ENCODE peak calls at places on chromosomes 7 and 10, in eight cellular contexts. T is endodermal cell; Q is RCC 7860; C is HFF-Myc; O is LoVo; E is nephron progenitor cell; V is left colon; P is stimulated activated CD4-positive, alpha-beta T cell treated with anti-CD3 and anti-CD28 coated beads, Interleukin-2, amount 100 ng/mL, for 48 hours. H is an unnamed sample.

GRCh38 chr7:146235210-146235609 is 118.6 kb downstream of the CNTNAP2 start:
- DNase-seq in Q (no peak), T (no peak), V (no peak), E (no peak), O (no peak), P (no peak), C (no peak), H (no peak)

GRCh38 chr7:4851459-4852422 is 10.1 kb downstream of the PAPOLB start:
- DNase-seq in V (no peak), C (no peak), T (no peak), Q (peak; percentile 55), P (no peak), O (peak; percentile 16), E (no peak), H (no peak)

GRCh38 chr10:110725809-110726641 is 81.9 kb downstream of the RBM20 start:
- DNase-seq in V (no peak), O (no peak), P (no peak), Q (no peak), E (peak; percentile 26), T (peak; percentile 66), C (no peak), H (no peak)

GRCh38 chr7:152872061-152872744 is 112.7 kb downstream of the ACTR3B start:
- DNase-seq in O (no peak), V (no peak), C (no peak), Q (no peak), T (peak; percentile 43), E (no peak), P (no peak), H (no peak)

GRCh38 chr10:57657164-57657765 is 610.4 kb downstream of the IPMK start:
- DNase-seq in O (peak; percentile 66), E (peak; percentile 60), Q (peak; percentile 34), P (peak; percentile 17), C (peak; percentile 38), T (peak; percentile 88), V (peak; percentile 23), H (peak; percentile 10)

GRCh38 chr10:11171452-11171851 is 153.8 kb downstream of the CELF2 start:
- DNase-seq in C (no peak), P (no peak), T (no peak), Q (no peak), V (no peak), E (no peak), O (no peak), H (no peak)

GRCh38 chr10:54262726-54263125 is 538.3 kb downstream of the PCDH15 start:
- DNase-seq in C (no peak), Q (no peak), T (no peak), E (no peak), O (no peak), V (no peak), P (no peak), H (no peak)

GRCh38 chr7:80284848-80285247 is 150.2 kb downstream of the GNAI1 start:
- DNase-seq in T (no peak), P (no peak), E (no peak), C (no peak), O (no peak), Q (peak; percentile 63), V (no peak), H (no peak)

GRCh38 chr7:66380285-66380888 is 175.3 kb downstream of the TPST1 start:
- DNase-seq in P (no peak), V (no peak), O (peak; percentile 65), C (no peak), Q (peak; percentile 40), E (no peak), T (no peak), H (no peak)

GRCh38 chr10:126041804-126042231 is 145.5 kb downstream of the FANK1 start:
- DNase-seq in Q (peak; percentile 100), V (peak; percentile 50), T (peak; percentile 83), C (no peak), E (peak; percentile 77), O (no peak), P (peak; percentile 43), H (peak; percentile 65)

GRCh38 chr10:49615213-49615612 is 1.4 kb downstream of the CHAT start:
- DNase-seq in P (no peak), V (no peak), C (no peak), T (peak; percentile 31), Q (no peak), O (no peak), E (no peak), H (no peak)

GRCh38 chr7:70040971-70041766 is 442.9 kb downstream of the AUTS2 start:
- DNase-seq in T (no peak), C (no peak), P (no peak), Q (no peak), E (no peak), O (peak; percentile 8), V (no peak), H (no peak)

GRCh38 chr10:87589653-87590052 is 70.0 kb upstream of the PAPSS2 start:
- DNase-seq in P (no peak), O (no peak), V (no peak), T (no peak), E (no peak), C (peak; percentile 47), Q (no peak), H (no peak)

GRCh38 chr7:69635572-69636190 is 37.4 kb downstream of the AUTS2 start:
- DNase-seq in Q (no peak), P (no peak), E (no peak), V (no peak), T (no peak), O (no peak), C (no peak), H (no peak)

GRCh38 chr7:131385039-131385605 is 57.4 kb downstream of the MKLN1 start:
- DNase-seq in E (no peak), V (no peak), Q (no peak), O (no peak), P (no peak), C (no peak), T (no peak), H (no peak)

GRCh38 chr10:4260483-4260882 is 475.5 kb upstream of the KLF6 start:
- DNase-seq in O (peak; percentile 42), T (no peak), Q (no peak), P (no peak), V (no peak), C (no peak), E (no peak), H (no peak)

H was measured in activated T-helper 2 cell treated with anti-CD3 and anti-CD28 coated beads, Interferon-gamma antibody, Interleukin-2, Interleukin-4, amounts not matched to agents 10 μg/mL and 5 μg/mL and 100 μg/mL, durations not matched to agents 14 hours and 24 hours and 36 hours.